ENCODE peak calls at places on chromosomes 7 and 10, in four cellular contexts. B, G, N and Y are unnamed samples.
A peak's percentile ranks its signal among the peaks of the same experiment; 100 is the strongest.

GRCh38 chr10:113524539-113525490 is 28.0 kb upstream of the HABP2 start:
- DNase-seq in B (no peak), G (no peak), N (no peak), Y (no peak)

GRCh38 chr10:70907619-70908425 is 19.5 kb upstream of the PCBD1 start:
- DNase-seq in B (no peak), G (no peak), N (no peak), Y (no peak)

GRCh38 chr7:152674860-152675760 is 831 bp downstream of the XRCC2 start:
- DNase-seq in B (peak; percentile 53), G (no peak), N (peak; percentile 57), Y (peak; percentile 47)

GRCh38 chr7:1884583-1885350 is 214.7 kb downstream of the ELFN1 start:
- DNase-seq in B (no peak), G (no peak), N (no peak), Y (no peak)

GRCh38 chr7:106392565-106392964 is 107.8 kb upstream of the NAMPT start:
- DNase-seq in B (no peak), G (no peak), N (no peak), Y (no peak)

GRCh38 chr10:131588704-131589220 is 277.2 kb upstream of the TCERG1L start:
- DNase-seq in B (no peak), G (no peak), N (no peak), Y (no peak)

GRCh38 chr10:115653473-115653872 is 560.3 kb downstream of the ATRNL1 start:
- DNase-seq in B (no peak), G (no peak), N (no peak), Y (peak; percentile 9)

GRCh38 chr10:69456880-69457693 is 5.8 kb downstream of the TSPAN15 start:
- DNase-seq in B (no peak), G (no peak), N (no peak), Y (no peak)

GRCh38 chr10:25966846-25967245 is 32.8 kb downstream of the MYO3A start:
- DNase-seq in B (no peak), G (no peak), N (no peak), Y (no peak)

GRCh38 chr10:33875924-33876323 is 541.5 kb upstream of the NRP1 start:
- DNase-seq in B (no peak), G (no peak), N (no peak), Y (no peak)

GRCh38 chr10:118307768-118308347 is 34.3 kb downstream of the FAM204A start:
- DNase-seq in B (no peak), G (no peak), N (no peak), Y (no peak)

GRCh38 chr10:91389636-91390512 is 20.3 kb upstream of the HECTD2 start:
- DNase-seq in B (peak; percentile 16), G (no peak), N (peak; percentile 15), Y (peak; percentile 54)

GRCh38 chr7:103640031-103640779 is 194.2 kb upstream of the SLC26A5 start:
- DNase-seq in B (no peak), G (no peak), N (no peak), Y (no peak)

GRCh38 chr7:113796557-113796956 is 122.3 kb downstream of the PPP1R3A start:
- DNase-seq in B (no peak), G (no peak), N (no peak), Y (no peak)

GRCh38 chr10:131310904-131311660 is 439 bp downstream of the TCERG1L start:
- DNase-seq in B (no peak), G (no peak), N (no peak), Y (no peak)

GRCh38 chr7:138186951-138187351 is 110.7 kb downstream of the AKR1D1 start:
- DNase-seq in B (no peak), G (no peak), N (no peak), Y (no peak)

GRCh38 chr10:116247701-116248100 is 25.3 kb downstream of the GFRA1 start:
- DNase-seq in B (no peak), G (no peak), N (no peak), Y (no peak)

GRCh38 chr10:58608356-58608755 is 95.7 kb downstream of the BICC1 start:
- DNase-seq in B (no peak), G (no peak), N (no peak), Y (no peak)

GRCh38 chr10:114259825-114260224 is 20.8 kb downstream of the VWA2 start:
- DNase-seq in B (no peak), G (no peak), N (no peak), Y (no peak)

GRCh38 chr10:123821136-123821535 is 70.5 kb downstream of the CPXM2 start:
- DNase-seq in B (no peak), G (no peak), N (no peak), Y (no peak)

GRCh38 chr10:11095374-11095785 is 77.7 kb downstream of the CELF2 start:
- DNase-seq in B (no peak), G (no peak), N (no peak), Y (no peak)

GRCh38 chr7:140447841-140448240 is 31.5 kb downstream of the MKRN1 start:
- DNase-seq in B (no peak), G (no peak), N (no peak), Y (no peak)

GRCh38 chr10:15879058-15879457 is 18.8 kb upstream of the MINDY3 start:
- DNase-seq in B (peak; percentile 50), G (no peak), N (peak; percentile 48), Y (peak; percentile 44)

GRCh38 chr10:88800152-88801125 is 2.1 kb upstream of the LIPM start:
- DNase-seq in B (no peak), G (no peak), N (no peak), Y (no peak)

GRCh38 chr7:134724606-134725005 is 54.8 kb upstream of the CALD1 start:
- DNase-seq in B (peak; percentile 44), G (peak; percentile 47), N (peak; percentile 55), Y (peak; percentile 10)

GRCh38 chr10:122450336-122450990 is 4.0 kb upstream of the ARMS2 start:
- DNase-seq in B (no peak), G (no peak), N (no peak), Y (no peak)

GRCh38 chr7:127832592-127832991 is 180.6 kb downstream of the SND1 start:
- DNase-seq in B (no peak), G (no peak), N (no peak), Y (no peak)

GRCh38 chr10:97648557-97649404 is 8.3 kb downstream of the PI4K2A start:
- DNase-seq in B (peak; percentile 86), G (no peak), N (peak; percentile 68), Y (peak; percentile 68)

GRCh38 chr10:132109341-132110072 is 43.8 kb downstream of the JAKMIP3 start:
- DNase-seq in B (no peak), G (no peak), N (no peak), Y (no peak)

GRCh38 chr7:155965010-155965409 is 152.7 kb upstream of the SHH start:
- DNase-seq in B (no peak), G (no peak), N (no peak), Y (no peak)

GRCh38 chr10:101781984-101782810 is 1.0 kb downstream of the NPM3 start:
- DNase-seq in B (no peak), G (no peak), N (no peak), Y (no peak)

GRCh38 chr7:7816084-7816483 is 97.7 kb upstream of the RPA3 start:
- DNase-seq in B (no peak), G (no peak), N (no peak), Y (no peak)

GRCh38 chr7:24038993-24039392 is 245.0 kb upstream of the NPY start:
- DNase-seq in B (no peak), G (no peak), N (no peak), Y (no peak)
- TF ChIP-seq PHF8 in B (no peak), G (no peak), N (no peak), Y (no peak)

DNA sequence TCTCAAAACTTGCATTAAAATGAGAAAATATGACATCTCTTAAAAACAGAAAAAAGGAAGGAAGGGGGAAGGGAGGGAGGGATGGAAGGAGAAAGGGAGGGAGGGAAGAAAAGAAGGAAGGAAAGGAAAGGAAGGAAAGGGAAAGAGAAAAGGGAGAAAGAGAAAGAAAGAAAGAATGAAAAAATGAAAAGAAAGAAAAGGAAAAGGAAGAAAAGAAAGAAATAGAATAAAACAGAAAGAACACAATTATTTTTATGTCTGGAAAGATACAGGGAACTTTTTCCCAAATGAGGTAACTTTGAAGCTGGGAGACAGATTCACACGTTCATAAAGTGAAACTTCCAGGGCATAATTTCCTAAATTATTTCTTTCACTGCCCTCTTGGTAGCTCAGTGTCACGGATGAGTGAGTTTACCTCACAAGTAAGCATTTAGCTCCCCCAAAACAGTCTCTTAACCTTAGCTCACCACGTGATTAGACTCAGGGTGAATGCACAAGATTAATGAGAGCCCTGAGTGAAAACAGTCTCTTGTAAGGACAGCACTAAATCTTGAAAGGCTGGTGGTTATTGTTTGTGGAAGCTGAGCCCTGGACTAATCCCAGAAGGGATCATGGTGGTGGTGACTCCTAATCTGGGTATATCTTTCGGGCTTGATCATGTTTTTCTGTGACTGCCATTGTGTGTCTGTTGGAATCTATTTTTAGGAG is 74.1 kb upstream of the HDAC9 start:
- DNase-seq in B (no peak), G (no peak), N (no peak), Y (no peak)
- TF ChIP-seq PHF8 in B (no peak), G (no peak), N (no peak), Y (no peak)

DNA sequence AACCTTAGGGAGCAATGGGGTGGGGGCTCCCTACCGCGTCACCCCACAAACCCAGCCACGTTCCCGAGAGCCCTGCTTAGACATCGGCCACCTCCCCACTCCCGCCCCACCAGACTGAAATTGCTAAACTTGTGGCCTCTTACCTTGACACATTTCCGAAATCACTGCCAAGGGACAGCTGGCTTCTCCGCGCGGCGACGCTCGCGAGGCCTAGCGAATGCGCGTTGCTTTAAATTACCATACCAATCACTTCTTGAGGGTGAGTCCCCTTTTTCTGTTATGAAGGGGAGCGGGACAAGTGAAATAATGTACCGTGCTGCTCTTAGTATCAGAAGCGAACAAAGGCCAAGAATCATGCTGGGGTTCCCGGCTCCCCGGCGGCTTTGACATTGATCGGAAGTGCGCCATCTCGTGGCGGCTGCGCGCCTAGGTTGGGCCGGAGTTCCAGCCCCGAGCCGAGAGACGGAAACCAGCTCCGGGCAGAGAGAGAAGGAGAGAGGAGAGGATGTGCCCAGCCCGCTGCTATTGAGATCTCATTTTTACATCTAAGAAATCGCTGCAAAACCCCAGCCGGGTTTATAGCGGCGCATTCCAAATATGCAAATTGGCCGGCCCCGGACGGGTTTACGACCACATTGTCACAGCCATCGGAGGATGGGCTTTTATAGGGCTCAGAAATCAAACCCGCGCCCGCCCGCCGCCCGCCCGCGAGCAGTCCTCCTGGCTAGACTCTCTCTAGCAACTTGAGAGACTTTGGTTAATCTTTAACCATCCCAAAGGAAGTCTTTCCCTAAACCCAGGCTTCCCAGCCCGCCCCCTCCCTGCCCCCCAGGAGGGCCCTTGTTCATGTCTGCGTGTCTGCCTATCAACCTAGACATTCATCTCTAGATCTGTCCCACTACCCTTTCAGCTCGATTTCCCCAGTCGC is 5.3 kb downstream of the HOXA11 start:
- DNase-seq in B (peak; percentile 95), G (no peak), N (peak; percentile 80), Y (peak; percentile 41)
- TF ChIP-seq PHF8 in B (no peak), G (no peak), N (no peak), Y (peak; percentile 15)

GRCh38 chr10:42878821-42879195 is 96.2 kb downstream of the BMS1 start:
- DNase-seq in B (no peak), G (no peak), N (no peak), Y (no peak)

GRCh38 chr10:42878134-42878820 is 95.7 kb downstream of the BMS1 start:
- DNase-seq in B (no peak), G (no peak), N (no peak), Y (no peak)

GRCh38 chr10:42876476-42876875 is 93.9 kb downstream of the BMS1 start:
- DNase-seq in B (no peak), G (no peak), N (no peak), Y (no peak)

GRCh38 chr10:42876945-42877344 is 94.3 kb downstream of the BMS1 start:
- DNase-seq in B (no peak), G (no peak), N (no peak), Y (no peak)

GRCh38 chr10:42877496-42878030 is 95.0 kb downstream of the BMS1 start:
- DNase-seq in B (no peak), G (no peak), N (no peak), Y (no peak)
- TF ChIP-seq PHF8 in B (no peak), G (no peak), N (no peak), Y (no peak)